ENCODE peak calls at places on chromosomes 6 and 20, in five cellular contexts. H is astrocyte; S is iris pigment epithelial cell; N is skeletal muscle cell; X is stimulated activated CD4-positive, alpha-beta T cell treated with anti-CD3 and anti-CD28 coated beads, Interleukin-2, amount 100 ng/mL, for 48 hours. V is an unnamed sample.

GRCh38 chr20:4091332-4092135 is 76.2 kb upstream of the RNF24 start:
- DNase-seq in N (peak), S (peak), H (peak), X (peak), V (peak)

GRCh38 chr6:6741264-6741663 is 152.7 kb downstream of the LY86 start:
- DNase-seq in H (no peak), X (no peak), S (no peak), N (no peak), V (no peak)

GRCh38 chr6:106134087-106134770 is 48.1 kb downstream of the PRDM1 start:
- DNase-seq in N (no peak), X (no peak), S (no peak), H (no peak), V (no peak)

GRCh38 chr20:57266251-57267157 is at the start of gene BMP7:
- DNase-seq in S (no peak), N (no peak), X (no peak), H (no peak), V (no peak)

GRCh38 chr6:169962604-169963469 is 211.4 kb downstream of the ERMARD start:
- DNase-seq in S (no peak), H (no peak), X (no peak), N (no peak), V (no peak)

GRCh38 chr20:63768591-63769515 is 29.3 kb downstream of the SLC2A4RG start:
- DNase-seq in X (no peak), H (no peak), N (no peak), S (no peak), V (no peak)

GRCh38 chr6:36692861-36693702 is 4.5 kb upstream of the RAB44 start:
- DNase-seq in X (no peak), S (no peak), N (no peak), H (no peak), V (no peak)

GRCh38 chr20:45487231-45487635 is 17.7 kb downstream of the WFDC2 start:
- DNase-seq in H (no peak), X (no peak), N (no peak), S (no peak), V (no peak)

GRCh38 chr6:163750436-163751031 is 336.0 kb downstream of the QKI start:
- DNase-seq in X (no peak), S (no peak), H (no peak), N (no peak), V (no peak)

GRCh38 chr20:21096321-21097043 is 9.7 kb downstream of the LINC00237 start:
- DNase-seq in S (peak), N (no peak), X (no peak), H (no peak), V (peak)

GRCh38 chr20:46293084-46293483 is 15.2 kb downstream of the CDH22 start:
- DNase-seq in H (peak), S (peak), N (peak), X (no peak), V (peak)

GRCh38 chr20:49890651-49891361 is 24.5 kb downstream of the SPATA2 start:
- DNase-seq in N (no peak), X (no peak), S (no peak), H (no peak), V (no peak)

GRCh38 chr6:17610835-17611234 is 10.7 kb downstream of the FAM8A1 start:
- DNase-seq in N (no peak), S (no peak), X (no peak), H (no peak), V (no peak)

GRCh38 chr20:46954490-46955038 is 59.9 kb downstream of the EYA2 start:
- DNase-seq in N (peak), S (peak), H (peak), X (no peak), V (peak)

GRCh38 chr6:118283759-118284158 is 264.3 kb upstream of the PLN start:
- DNase-seq in N (no peak), H (peak), X (peak), S (peak), V (peak)

GRCh38 chr20:62066983-62067433 is 1.3 kb upstream of the TAF4 start:
- DNase-seq in H (no peak), N (no peak), S (no peak), X (no peak), V (no peak)

GRCh38 chr20:58639182-58640146 is 11.6 kb upstream of the STX16 start:
- DNase-seq in N (no peak), H (no peak), X (no peak), S (no peak), V (no peak)

GRCh38 chr6:73340048-73340447 is 14.0 kb downstream of the DPPA5 start:
- DNase-seq in S (peak), N (no peak), H (peak), X (no peak), V (peak)

GRCh38 chr20:25082498-25082873 is 545 bp upstream of the VSX1 start:
- DNase-seq in N (no peak), S (no peak), H (no peak), X (no peak), V (no peak)

GRCh38 chr20:23258747-23259121 is 91.9 kb upstream of the NXT1 start:
- DNase-seq in S (no peak), N (no peak), H (no peak), X (no peak), V (no peak)

GRCh38 chr6:10248378-10248843 is 166.5 kb downstream of the TFAP2A start:
- DNase-seq in N (no peak), S (peak), H (peak), X (no peak), V (no peak)

GRCh38 chr6:71533939-71534379 is 245.3 kb downstream of the OGFRL1 start:
- DNase-seq in X (no peak), S (peak), N (no peak), H (no peak), V (peak)

GRCh38 chr6:37741757-37742400 is 44.2 kb upstream of the MDGA1 start:
- DNase-seq in S (peak), H (no peak), N (no peak), X (no peak), V (no peak)

GRCh38 chr20:22827916-22828315 is 207.2 kb upstream of the SSTR4 start:
- DNase-seq in X (no peak), N (no peak), H (no peak), S (no peak), V (no peak)

GRCh38 chr6:111722220-111722731 is 116.6 kb upstream of the TRAF3IP2 start:
- DNase-seq in S (peak), X (no peak), N (peak), H (peak), V (peak)

GRCh38 chr6:103017878-103018277 is 1624.4 kb downstream of the GRIK2 start:
- DNase-seq in S (no peak), H (no peak), N (no peak), X (no peak), V (no peak)

GRCh38 chr6:27280064-27280539 is 32.0 kb downstream of the POM121L2 start:
- DNase-seq in N (no peak), H (peak), X (peak), S (peak), V (peak)

GRCh38 chr6:33875696-33876095 is 71.9 kb upstream of the MLN start:
- DNase-seq in X (no peak), N (no peak), H (no peak), S (no peak), V (no peak)

GRCh38 chr20:7841967-7842301 is 98.3 kb downstream of the HAO1 start:
- DNase-seq in H (peak), X (no peak), N (peak), S (peak), V (peak)

GRCh38 chr20:40008177-40008576 is 680.9 kb downstream of the MAFB start:
- DNase-seq in S (no peak), N (no peak), H (no peak), X (no peak), V (no peak)

V was measured in HCEC 1CT.